ENCODE peak calls at places on chromosome 10, in four cellular contexts. R, X, E and P are unnamed samples.
A peak's percentile ranks its signal among the peaks of the same experiment; 100 is the strongest.

GRCh38 chr10:21978191-21978862 is 25.2 kb downstream of the DNAJC1 start:
- DNase-seq in R (no peak), X (no peak), E (no peak), P (no peak)

GRCh38 chr10:69769395-69769989 is 32.2 kb upstream of the COL13A1 start:
- DNase-seq in R (peak; percentile 44), X (no peak), E (peak; percentile 33), P (peak; percentile 25)

GRCh38 chr10:28981007-28981406 is 303.7 kb downstream of the BAMBI start:
- DNase-seq in R (no peak), X (no peak), E (no peak), P (no peak)

GRCh38 chr10:22053048-22053447 is 49.5 kb upstream of the DNAJC1 start:
- DNase-seq in R (no peak), X (no peak), E (no peak), P (no peak)

GRCh38 chr10:104123397-104123796 is 1.4 kb downstream of the SFR1 start:
- DNase-seq in R (no peak), X (no peak), E (no peak), P (no peak)

GRCh38 chr10:14184841-14185500 is 145.8 kb downstream of the FRMD4A start:
- DNase-seq in R (no peak), X (peak; percentile 72), E (no peak), P (no peak)

GRCh38 chr10:75261813-75262725 is 26.3 kb upstream of the COMTD1 start:
- DNase-seq in R (peak; percentile 85), X (no peak), E (no peak), P (no peak)

GRCh38 chr10:122197823-122198222 is 73.3 kb upstream of the BTBD16 start:
- DNase-seq in R (no peak), X (no peak), E (no peak), P (no peak)

GRCh38 chr10:79116801-79117723 is 48.3 kb downstream of the ZMIZ1 start:
- DNase-seq in R (peak; percentile 76), X (peak; percentile 69), E (no peak), P (no peak)

GRCh38 chr10:119022846-119023552 is 6.5 kb upstream of the NANOS1 start:
- DNase-seq in R (no peak), X (no peak), E (no peak), P (no peak)

GRCh38 chr10:26437637-26438461 is at the start of gene APBB1IP:
- DNase-seq in R (peak; percentile 17), X (peak; percentile 61), E (no peak), P (no peak)

GRCh38 chr10:3948843-3949242 is 163.8 kb upstream of the KLF6 start:
- DNase-seq in R (peak; percentile 27), X (no peak), E (no peak), P (no peak)

GRCh38 chr10:127254276-127254675 is 57.9 kb upstream of the INSYN2A start:
- DNase-seq in R (no peak), X (no peak), E (no peak), P (no peak)
- TF ChIP-seq CTCF in R (no peak), X (no peak), E (no peak), P (no peak)

GRCh38 chr10:80893256-80893655 is 355.6 kb downstream of the SH2D4B start:
- DNase-seq in R (no peak), X (no peak), E (no peak), P (no peak)

GRCh38 chr10:80896959-80897358 is 359.3 kb downstream of the SH2D4B start:
- DNase-seq in R (no peak), X (no peak), E (no peak), P (no peak)

GRCh38 chr10:80894339-80894791 is 356.7 kb downstream of the SH2D4B start:
- DNase-seq in R (no peak), X (no peak), E (no peak), P (no peak)

GRCh38 chr10:80894797-80895467 is 357.2 kb downstream of the SH2D4B start:
- DNase-seq in R (no peak), X (no peak), E (no peak), P (no peak)

DNA sequence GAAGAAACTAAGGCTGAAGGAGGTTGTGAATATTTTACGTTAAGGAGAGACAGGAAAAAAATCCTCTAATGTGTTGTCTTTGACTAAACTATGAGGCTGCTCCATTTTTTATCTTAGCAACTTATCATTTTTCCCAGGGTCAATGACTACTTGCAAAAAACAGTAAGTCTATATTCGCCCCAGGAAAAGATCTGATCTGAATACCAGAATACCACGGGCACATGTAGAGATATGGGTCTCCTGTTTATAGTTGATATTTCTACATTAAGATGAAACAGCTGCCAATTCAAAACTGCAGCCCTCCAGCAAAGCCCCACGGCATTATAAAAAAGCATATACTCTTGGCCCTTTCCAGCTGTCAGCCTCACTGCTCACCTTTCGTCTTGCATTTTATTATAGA is 358.4 kb downstream of the SH2D4B start:
- DNase-seq in R (no peak), X (no peak), E (no peak), P (no peak)
- TF ChIP-seq CTCF in R (no peak), X (no peak), E (no peak), P (no peak)

GRCh38 chr10:91632671-91633550 is at the start of gene PPP1R3C:
- DNase-seq in R (peak; percentile 92), X (no peak), E (peak; percentile 87), P (peak; percentile 42)
- TF ChIP-seq CTCF in R (no peak), X (no peak), E (peak; percentile 31), P (peak; percentile 75)

GRCh38 chr10:33334170-33334838 is at the start of gene NRP1:
- DNase-seq in R (peak; percentile 22), X (no peak), E (peak; percentile 51), P (no peak)

GRCh38 chr10:33333260-33334169 is 952 bp downstream of the NRP1 start:
- DNase-seq in R (no peak), X (no peak), E (no peak), P (no peak)

GRCh38 chr10:33335550-33335799 is 1.0 kb upstream of the NRP1 start:
- DNase-seq in R (no peak), X (no peak), E (no peak), P (no peak)

GRCh38 chr10:33335800-33336605 is 1.5 kb upstream of the NRP1 start:
- DNase-seq in R (peak; percentile 74), X (no peak), E (peak; percentile 76), P (no peak)

DNA sequence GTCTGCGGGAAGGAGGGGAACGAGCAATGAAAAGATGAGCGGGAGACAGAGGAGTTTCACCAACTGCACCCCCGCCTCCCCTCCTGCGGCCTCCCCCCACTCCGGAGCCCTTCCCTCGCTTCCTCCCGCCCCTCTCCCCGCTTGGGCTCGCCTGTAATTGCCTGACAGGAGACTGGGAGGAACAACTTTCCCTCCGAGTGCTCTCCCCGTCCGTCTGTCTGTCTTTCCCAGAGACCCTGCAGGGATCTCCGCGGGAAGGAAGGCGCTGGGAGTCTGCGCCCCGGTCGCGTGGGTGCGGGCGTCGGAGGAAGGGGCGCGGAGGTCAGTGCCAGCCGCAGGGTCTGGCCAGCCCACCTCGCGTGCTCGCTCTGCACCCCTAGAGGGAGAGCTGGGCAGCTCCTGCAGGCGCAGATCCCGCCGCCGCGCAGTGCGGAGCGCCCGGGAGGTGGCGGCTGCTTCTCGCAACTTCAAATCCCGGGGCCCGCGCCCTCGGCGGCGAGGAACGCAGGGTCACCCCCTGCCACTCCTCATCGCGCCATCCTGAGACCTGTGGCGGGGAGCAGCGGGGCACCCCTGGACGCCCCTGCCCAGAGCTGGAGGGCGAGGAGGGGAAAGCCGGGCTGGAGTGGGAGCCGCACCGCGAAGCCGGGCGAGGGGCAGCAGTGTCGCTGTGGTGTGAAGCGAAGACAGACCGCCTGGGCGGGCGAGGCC is 527 bp upstream of the NRP1 start:
- DNase-seq in R (peak; percentile 68), X (no peak), E (peak; percentile 83), P (no peak)
- TF ChIP-seq CTCF in R (peak; percentile 34), X (no peak), E (peak; percentile 93), P (peak; percentile 70)

DNA sequence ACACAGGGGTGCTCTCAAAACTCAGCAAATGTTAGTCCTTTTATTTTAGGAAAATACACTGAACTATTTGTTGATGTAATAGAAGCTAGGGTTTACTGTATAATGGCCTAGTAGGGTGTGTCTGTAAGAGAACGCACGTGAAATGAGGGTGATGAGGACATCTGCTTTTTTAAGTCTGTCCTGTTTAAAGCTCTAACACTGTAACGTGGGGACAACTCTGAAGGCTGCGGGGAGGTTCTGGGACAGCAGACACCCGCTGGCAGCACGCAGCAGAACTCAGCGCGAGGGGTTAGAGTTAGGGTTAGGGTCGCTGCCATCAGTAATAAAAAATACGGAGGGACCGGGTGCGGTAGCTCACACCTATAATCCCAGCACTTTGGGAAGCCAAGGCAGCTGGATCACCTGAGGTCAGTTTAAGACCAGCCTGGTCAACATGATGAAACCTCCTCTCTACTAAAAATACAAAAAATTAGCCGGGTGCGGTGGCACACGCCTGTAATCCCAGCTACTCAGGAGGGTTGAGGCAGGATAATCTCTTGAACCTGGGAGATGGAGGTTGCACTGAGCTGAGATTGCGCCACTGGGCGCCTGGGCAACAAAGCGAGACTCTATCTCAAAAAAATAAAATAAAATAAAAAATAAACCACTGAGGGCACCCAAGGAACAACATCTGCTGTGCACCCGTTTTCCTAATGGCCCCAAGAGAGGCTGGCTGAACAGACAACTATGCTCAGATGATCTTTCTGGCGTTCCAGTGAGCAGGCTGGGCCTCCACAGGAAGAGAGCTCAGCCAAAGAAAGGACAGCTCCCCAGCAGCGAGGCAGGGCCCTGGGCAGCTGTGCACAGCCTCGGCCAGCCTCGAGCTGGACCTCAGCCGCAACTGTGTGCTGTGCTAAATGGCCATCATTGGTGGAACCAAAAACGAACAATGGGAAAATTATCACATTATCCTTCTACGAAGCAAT is 97.8 kb downstream of the CTBP2 start:
- DNase-seq in R (no peak), X (no peak), E (no peak), P (no peak)
- TF ChIP-seq CTCF in R (no peak), X (no peak), E (no peak), P (no peak)

GRCh38 chr10:46545861-46546590 is 10.4 kb downstream of the GPRIN2 start:
- DNase-seq in R (peak; percentile 13), X (no peak), E (peak; percentile 18), P (no peak)

GRCh38 chr10:46546591-46547330 is 9.7 kb downstream of the GPRIN2 start:
- DNase-seq in R (peak; percentile 35), X (no peak), E (peak; percentile 18), P (no peak)

GRCh38 chr10:46543379-46544014 is 13.0 kb downstream of the GPRIN2 start:
- DNase-seq in R (peak; percentile 11), X (no peak), E (no peak), P (no peak)

GRCh38 chr10:46547331-46547880 is 9.1 kb downstream of the GPRIN2 start:
- DNase-seq in R (peak; percentile 10), X (no peak), E (no peak), P (no peak)

GRCh38 chr10:46544989-46545791 is 11.3 kb downstream of the GPRIN2 start:
- DNase-seq in R (peak; percentile 10), X (no peak), E (peak; percentile 16), P (no peak)
- TF ChIP-seq CTCF in R (no peak), X (peak; percentile 33), E (no peak), P (no peak)

GRCh38 chr10:93126484-93127052 is 52.9 kb downstream of the CYP26A1 start:
- DNase-seq in R (no peak), X (no peak), E (no peak), P (no peak)
- TF ChIP-seq CTCF in R (no peak), X (peak; percentile 45), E (no peak), P (peak; percentile 63)

GRCh38 chr10:5959581-5960069 is 17.7 kb downstream of the IL15RA start:
- DNase-seq in R (no peak), X (no peak), E (peak; percentile 7), P (no peak)
- TF ChIP-seq CTCF in R (no peak), X (no peak), E (no peak), P (no peak)

DNA sequence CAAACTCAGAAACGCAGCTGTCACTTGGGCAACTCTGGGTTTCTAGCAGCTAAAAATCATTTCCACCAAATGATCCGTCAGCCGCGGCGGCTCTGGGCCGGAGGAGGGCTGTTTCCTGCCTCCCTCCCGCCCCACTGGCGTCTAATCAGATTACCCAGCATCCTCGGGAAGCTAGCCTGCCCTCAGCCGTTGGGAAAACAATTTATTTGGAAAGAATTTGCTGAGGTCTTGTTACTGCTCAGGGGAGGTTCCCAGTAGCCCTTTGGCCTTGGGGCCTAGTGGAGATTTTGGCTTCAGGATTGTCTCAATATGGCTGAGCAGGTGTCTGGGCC is 65.0 kb upstream of the ADGRA1 start:
- DNase-seq in R (no peak), X (no peak), E (no peak), P (no peak)
- TF ChIP-seq CTCF in R (no peak), X (no peak), E (no peak), P (no peak)